ENCODE peak calls at places on chromosomes 3 and 15, in ten cellular contexts. L is brain microvascular endothelial cell, M is fibroblast of lung, C is fibroblast of mammary gland, F is mesothelial cell of epicardium, O is HL-60, A is nephron progenitor cell, G is GM23338, N is body of pancreas, V is PC-3. I is an unnamed sample.

GRCh38 chr3:38136272-38136806 is 588 bp downstream of the ACAA1 start:
- DNase-seq in L (no peak), M (peak), C (peak), F (no peak), O (no peak), A (no peak), G (peak), N (peak), V (no peak), I (no peak)

GRCh38 chr15:98684441-98684840 is 36.1 kb downstream of the IGF1R start:
- DNase-seq in L (no peak), M (peak), C (peak), F (no peak), O (peak), A (no peak), G (no peak), N (no peak), V (peak), I (peak)

GRCh38 chr15:91516866-91517265 is 336.6 kb upstream of the SLCO3A1 start:
- DNase-seq in L (no peak), M (no peak), C (no peak), F (no peak), O (no peak), A (no peak), G (no peak), N (no peak), V (no peak), I (no peak)

GRCh38 chr3:195764961-195765706 is 44.4 kb downstream of the MUC20 start:
- DNase-seq in L (no peak), M (no peak), C (no peak), F (no peak), O (no peak), A (no peak), G (no peak), N (no peak), V (no peak), I (no peak)

GRCh38 chr3:89268059-89268458 is 160.6 kb downstream of the EPHA3 start:
- DNase-seq in L (no peak), M (no peak), C (no peak), F (no peak), O (no peak), A (no peak), G (no peak), N (no peak), V (no peak), I (no peak)

GRCh38 chr15:48393650-48394049 is 62.4 kb downstream of the DUT start:
- DNase-seq in L (no peak), M (peak), C (peak), F (no peak), O (no peak), A (no peak), G (no peak), N (no peak), V (no peak), I (no peak)

GRCh38 chr15:43974852-43975251 is 148.1 kb downstream of the WDR76 start:
- DNase-seq in L (no peak), M (no peak), C (no peak), F (no peak), O (no peak), A (no peak), G (no peak), N (no peak), V (no peak), I (no peak)

GRCh38 chr15:51798281-51798680 is 31.2 kb upstream of the TMOD3 start:
- DNase-seq in L (no peak), M (no peak), C (no peak), F (no peak), O (no peak), A (no peak), G (no peak), N (no peak), V (no peak), I (no peak)

GRCh38 chr15:22735781-22736180 is 50.7 kb upstream of the NIPA1 start:
- DNase-seq in L (no peak), M (peak), C (peak), F (no peak), O (no peak), A (no peak), G (no peak), N (no peak), V (peak), I (no peak)

GRCh38 chr3:133837487-133838295 is 32.1 kb downstream of the SRPRB start:
- DNase-seq in L (no peak), M (no peak), C (no peak), F (no peak), O (no peak), A (no peak), G (no peak), N (no peak), V (no peak), I (no peak)

GRCh38 chr3:187871204-187871591 is 125.9 kb upstream of the BCL6 start:
- DNase-seq in L (no peak), M (no peak), C (no peak), F (no peak), O (no peak), A (no peak), G (no peak), N (no peak), V (no peak), I (no peak)

GRCh38 chr3:31403197-31403596 is 129.5 kb upstream of the STT3B start:
- DNase-seq in L (no peak), M (no peak), C (no peak), F (no peak), O (no peak), A (no peak), G (no peak), N (no peak), V (no peak), I (no peak)

GRCh38 chr3:127419140-127419539 is 131.3 kb upstream of the PRR20G start:
- DNase-seq in L (no peak), M (no peak), C (no peak), F (no peak), O (no peak), A (no peak), G (no peak), N (no peak), V (no peak), I (no peak)

GRCh38 chr15:101641894-101642293 is 10.3 kb downstream of the TM2D3 start:
- DNase-seq in L (no peak), M (no peak), C (no peak), F (no peak), O (peak), A (no peak), G (no peak), N (no peak), V (no peak), I (peak)

GRCh38 chr15:68054658-68055223 is 626 bp downstream of the PIAS1 start:
- DNase-seq in L (peak), M (peak), C (peak), F (peak), O (peak), A (peak), G (peak), N (peak), V (no peak), I (no peak)

GRCh38 chr3:51799879-51800757 is 21.1 kb upstream of the IQCF6 start:
- DNase-seq in L (peak), M (peak), C (peak), F (no peak), O (peak), A (peak), G (peak), N (peak), V (peak), I (peak)

GRCh38 chr3:101758224-101758623 is 20.8 kb upstream of the NXPE3 start:
- DNase-seq in L (no peak), M (no peak), C (no peak), F (no peak), O (peak), A (no peak), G (no peak), N (no peak), V (no peak), I (no peak)

GRCh38 chr15:73685561-73685960 is 1.4 kb downstream of the CD276 start:
- DNase-seq in L (no peak), M (peak), C (peak), F (no peak), O (no peak), A (no peak), G (no peak), N (no peak), V (no peak), I (peak)

DNA sequence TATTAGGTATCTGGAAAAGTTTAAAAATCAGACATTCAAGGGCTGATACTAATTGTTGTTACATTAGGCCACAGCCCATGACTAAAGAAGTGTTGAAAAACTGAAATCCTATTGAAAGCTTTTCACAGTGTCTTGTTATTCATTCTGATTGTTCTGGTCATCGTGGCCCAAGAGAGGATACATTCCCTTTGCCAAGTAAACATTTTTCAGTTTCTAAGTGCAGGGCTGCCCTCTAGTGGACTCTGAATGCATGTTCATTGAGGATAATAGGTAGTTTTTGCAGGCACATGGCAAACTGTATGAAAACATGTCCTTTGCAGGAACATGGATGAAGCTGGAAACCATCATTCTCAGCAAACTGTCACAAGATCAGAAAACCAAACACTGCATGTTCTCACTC is 181.1 kb downstream of the MYRIP start:
- DNase-seq in L (peak), M (peak), C (peak), F (no peak), O (peak), A (peak), G (peak), N (peak), V (peak), I (peak)
- TF ChIP-seq CTCF in L (peak), M (peak), C (peak), F (peak), O (peak), A (peak), G (peak), N (peak), V (peak), I (peak)

GRCh38 chr3:70308760-70309159 is 3.7 kb downstream of the MDFIC2 start:
- DNase-seq in L (peak), M (peak), C (peak), F (no peak), O (no peak), A (peak), G (peak), N (no peak), V (peak), I (peak)
- TF ChIP-seq CTCF in L (peak), M (peak), C (no peak), F (no peak), O (no peak), A (peak), G (peak), N (no peak), V (peak), I (no peak)

GRCh38 chr3:194424373-194424772 is 25.3 kb upstream of the GP5 start:
- DNase-seq in L (no peak), M (no peak), C (no peak), F (no peak), O (no peak), A (no peak), G (no peak), N (no peak), V (no peak), I (no peak)
- TF ChIP-seq CTCF in L (no peak), M (no peak), C (no peak), F (no peak), O (no peak), A (no peak), G (peak), N (no peak), V (peak), I (no peak)

DNA sequence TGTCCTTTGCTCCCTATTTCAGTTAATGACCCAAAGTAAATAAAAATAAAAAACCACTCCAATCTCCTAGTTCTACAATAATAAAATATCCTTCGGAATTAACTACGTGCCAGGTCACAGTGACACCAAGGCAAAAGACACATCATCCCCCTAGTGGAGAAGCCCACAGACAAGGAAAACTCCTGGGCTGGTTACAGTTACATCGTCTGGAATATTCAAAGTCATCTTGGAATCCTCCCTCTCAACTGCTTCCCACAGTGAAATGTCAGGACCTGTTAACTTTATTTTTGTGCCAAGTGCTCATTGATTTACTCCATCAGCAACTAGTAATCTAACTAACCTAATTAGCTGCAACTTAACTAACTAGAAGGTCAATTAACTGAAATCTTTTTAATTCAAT is 349.3 kb downstream of the MAGI1 start:
- DNase-seq in L (no peak), M (no peak), C (no peak), F (no peak), O (no peak), A (no peak), G (peak), N (no peak), V (no peak), I (no peak)
- TF ChIP-seq CTCF in L (peak), M (no peak), C (peak), F (peak), O (no peak), A (no peak), G (peak), N (no peak), V (no peak), I (no peak)

GRCh38 chr3:53036063-53036619 is 9.7 kb downstream of the SFMBT1 start:
- DNase-seq in L (no peak), M (no peak), C (no peak), F (no peak), O (no peak), A (no peak), G (peak), N (no peak), V (no peak), I (no peak)
- TF ChIP-seq CTCF in L (no peak), M (no peak), C (no peak), F (no peak), O (no peak), A (no peak), G (no peak), N (no peak), V (no peak), I (no peak)

DNA sequence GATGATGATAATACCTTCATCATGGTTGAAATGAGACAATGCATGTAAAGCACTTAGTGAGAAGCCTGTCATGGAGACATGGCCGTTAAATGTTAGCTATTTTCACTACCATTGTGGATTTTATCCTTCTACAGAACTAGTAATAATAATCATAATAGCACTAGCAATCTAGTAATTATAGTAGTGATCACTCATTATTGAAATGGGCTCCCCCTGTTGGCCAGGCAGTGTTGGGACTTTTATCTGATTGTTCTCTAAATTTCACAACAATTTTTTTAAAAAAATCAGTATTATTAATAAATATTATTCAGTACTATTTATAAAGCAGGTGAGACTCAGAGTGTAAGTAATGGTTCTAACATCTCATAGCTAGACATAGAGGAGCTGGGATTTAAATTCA is 396.3 kb downstream of the IL5RA start:
- DNase-seq in L (no peak), M (peak), C (no peak), F (no peak), O (no peak), A (no peak), G (peak), N (no peak), V (no peak), I (no peak)
- TF ChIP-seq CTCF in L (no peak), M (peak), C (peak), F (peak), O (no peak), A (peak), G (peak), N (peak), V (no peak), I (no peak)

DNA sequence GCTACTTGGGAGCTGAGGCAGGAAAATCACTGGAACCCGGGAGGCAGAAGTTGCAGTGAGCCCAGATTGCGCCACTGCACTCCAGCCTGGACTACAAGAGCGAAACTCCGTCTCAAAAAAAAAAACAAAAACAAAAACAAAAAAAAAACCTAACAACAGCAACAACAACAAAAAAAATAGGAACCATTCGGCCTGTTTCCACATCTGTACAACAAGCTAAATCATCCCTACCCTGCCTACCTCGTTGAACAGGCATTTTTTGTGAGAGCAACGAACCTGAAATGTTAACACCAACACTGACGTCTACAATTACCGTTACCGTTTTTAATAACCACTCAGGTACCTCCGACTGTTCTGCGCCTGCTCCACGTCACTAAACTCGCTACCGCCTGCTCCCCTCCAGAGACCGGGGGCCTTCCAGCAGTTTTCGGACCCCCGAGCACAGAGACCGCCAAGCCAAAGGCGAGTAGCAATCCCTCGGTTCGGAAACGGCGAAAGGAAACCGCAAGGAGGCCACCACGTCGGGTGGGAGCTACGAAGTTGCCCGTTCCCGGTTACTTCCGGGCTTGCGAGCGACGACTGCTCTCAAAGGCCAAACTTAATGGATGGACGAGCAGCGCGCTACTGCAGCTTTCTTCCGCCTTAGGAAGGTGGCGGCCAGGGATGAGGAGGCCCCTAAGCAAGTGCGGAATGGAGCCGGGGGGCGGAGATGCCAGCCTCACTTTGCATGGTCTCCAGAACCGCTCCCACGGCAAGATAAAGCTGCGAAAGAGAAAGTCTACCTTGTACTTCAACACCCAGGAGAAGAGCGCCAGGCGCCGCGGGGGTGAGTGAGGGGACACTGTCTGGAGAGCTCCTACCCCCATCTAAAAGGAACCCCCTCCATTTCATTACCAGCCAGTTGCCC is at the start of the genes PIGB and PIGBOS1:
- DNase-seq in L (peak), M (peak), C (peak), F (peak), O (peak), A (peak), G (peak), N (peak), V (peak), I (peak)
- TF ChIP-seq CTCF in L (peak), M (peak), C (no peak), F (no peak), O (no peak), A (no peak), G (no peak), N (no peak), V (no peak), I (no peak)

I was measured in bronchial epithelial cell.